ENCODE peak calls at places on chromosome 11, in five cellular contexts. H, J, U, Z and I are unnamed samples.
A peak's percentile ranks its signal among the peaks of the same experiment; 100 is the strongest.

GRCh38 chr11:20360650-20361049 is 2.9 kb upstream of the HTATIP2 start:
- DNase-seq in H (no peak), J (no peak), U (peak; percentile 28), Z (no peak), I (peak; percentile 64)

GRCh38 chr11:68542617-68543016 is 82.1 kb downstream of the PPP6R3 start:
- DNase-seq in H (no peak), J (peak; percentile 58), U (no peak), Z (peak; percentile 23), I (no peak)

GRCh38 chr11:74611369-74611861 is 19.0 kb downstream of the POLD3 start:
- DNase-seq in H (no peak), J (peak; percentile 74), U (peak; percentile 31), Z (peak; percentile 55), I (no peak)

GRCh38 chr11:46003647-46004046 is 81.2 kb downstream of the LARGE2 start:
- DNase-seq in H (no peak), J (no peak), U (no peak), Z (no peak), I (no peak)

GRCh38 chr11:63705526-63705925 is 24.2 kb downstream of the RTN3 start:
- DNase-seq in H (no peak), J (no peak), U (no peak), Z (no peak), I (no peak)

GRCh38 chr11:35418282-35418846 is 994 bp downstream of the SLC1A2 start:
- DNase-seq in H (peak; percentile 22), J (no peak), U (peak; percentile 57), Z (no peak), I (no peak)

GRCh38 chr11:34266090-34266912 is 91.5 kb downstream of the ABTB2 start:
- DNase-seq in H (peak; percentile 77), J (no peak), U (no peak), Z (peak; percentile 69), I (no peak)

GRCh38 chr11:6606471-6607189 is 3.1 kb downstream of the ILK start:
- DNase-seq in H (peak; percentile 90), J (peak; percentile 96), U (peak; percentile 84), Z (peak; percentile 81), I (no peak)

GRCh38 chr11:79485694-79486093 is 44.9 kb upstream of the TENM4 start:
- DNase-seq in H (no peak), J (no peak), U (peak; percentile 32), Z (no peak), I (no peak)

GRCh38 chr11:22151795-22152194 is 41.1 kb upstream of the ANO5 start:
- DNase-seq in H (no peak), J (no peak), U (peak; percentile 53), Z (no peak), I (no peak)

GRCh38 chr11:68974421-68975194 is 6.2 kb downstream of the MRGPRD start:
- DNase-seq in H (no peak), J (peak; percentile 29), U (peak; percentile 71), Z (peak; percentile 29), I (no peak)

GRCh38 chr11:134224710-134225662 is 515 bp downstream of the VPS26B start:
- DNase-seq in H (peak; percentile 77), J (peak; percentile 70), U (peak; percentile 7), Z (peak; percentile 49), I (peak; percentile 39)

GRCh38 chr11:12767022-12767421 is 92.8 kb downstream of the TEAD1 start:
- DNase-seq in H (no peak), J (no peak), U (no peak), Z (no peak), I (no peak)

GRCh38 chr11:67277231-67277961 is 11.1 kb downstream of the GRK2 start:
- DNase-seq in H (no peak), J (no peak), U (no peak), Z (peak; percentile 57), I (peak; percentile 93)

GRCh38 chr11:2714871-2715270 is 15.1 kb upstream of the KCNQ1OT1 start:
- DNase-seq in H (no peak), J (no peak), U (no peak), Z (no peak), I (no peak)

GRCh38 chr11:18987454-18988231 is 48.4 kb upstream of the MRGPRX1 start:
- DNase-seq in H (no peak), J (peak; percentile 79), U (no peak), Z (peak; percentile 58), I (no peak)

GRCh38 chr11:103714246-103714645 is 322.2 kb upstream of the DDI1 start:
- DNase-seq in H (no peak), J (no peak), U (no peak), Z (no peak), I (no peak)

GRCh38 chr11:102497061-102497460 is 33.5 kb downstream of the MMP7 start:
- DNase-seq in H (no peak), J (no peak), U (no peak), Z (no peak), I (no peak)

GRCh38 chr11:124745835-124746620 is 6.0 kb downstream of the VSIG2 start:
- DNase-seq in H (no peak), J (no peak), U (no peak), Z (no peak), I (no peak)

GRCh38 chr11:117037279-117037951 is 60.8 kb downstream of the SIK3 start:
- DNase-seq in H (no peak), J (no peak), U (no peak), Z (no peak), I (peak; percentile 51)